ENCODE peak calls at places on chromosomes 7 and 10, in four cellular contexts. F is AG10803; Q is CD8-positive, alpha-beta T cell; O is GM12865. K is an unnamed sample.

GRCh38 chr7:117034851-117035462 is 81.7 kb downstream of the ST7 start:
- DNase-seq in Q (no peak), O (no peak), F (peak), K (no peak)

GRCh38 chr10:129949411-129950335 is 14.4 kb downstream of the EBF3 start:
- DNase-seq in F (peak), O (no peak), Q (no peak), K (peak)

GRCh38 chr7:149427096-149427680 is 33.7 kb downstream of the ZNF777 start:
- DNase-seq in O (no peak), F (peak), Q (no peak), K (no peak)

GRCh38 chr7:128812514-128813168 is 17.6 kb upstream of the FLNC start:
- DNase-seq in Q (no peak), F (no peak), O (no peak), K (peak)

GRCh38 chr10:27713906-27714305 is 31.7 kb downstream of the MKX start:
- DNase-seq in O (no peak), F (peak), Q (no peak), K (no peak)

GRCh38 chr10:131747251-131747650 is 153.6 kb upstream of the PPP2R2D start:
- DNase-seq in F (no peak), Q (no peak), O (no peak), K (no peak)

GRCh38 chr7:148107741-148108140 is 482.8 kb upstream of the C7orf33 start:
- DNase-seq in O (no peak), F (no peak), Q (no peak), K (no peak)

GRCh38 chr7:28629216-28629848 is 217.0 kb downstream of the CREB5 start:
- DNase-seq in F (peak), O (no peak), Q (no peak), K (no peak)

GRCh38 chr10:78408671-78409472 is 375.2 kb downstream of the RPS24 start:
- DNase-seq in O (no peak), F (peak), Q (no peak), K (peak)

GRCh38 chr7:141974831-141975230 is 1.3 kb upstream of the TAS2R38 start:
- DNase-seq in O (peak), Q (no peak), F (no peak), K (peak)

GRCh38 chr10:71244638-71245419 is 32.5 kb downstream of the UNC5B start:
- DNase-seq in O (peak), F (peak), Q (no peak), K (no peak)

GRCh38 chr10:48450811-48451466 is 144.5 kb downstream of the MAPK8 start:
- DNase-seq in O (no peak), F (no peak), Q (no peak), K (no peak)

GRCh38 chr7:138776156-138776833 is 21.5 kb upstream of the TMEM213 start:
- DNase-seq in Q (no peak), F (no peak), O (no peak), K (no peak)

GRCh38 chr7:29194594-29195417 is at the start of gene CHN2:
- DNase-seq in Q (peak), O (peak), F (no peak), K (peak)

GRCh38 chr10:31315453-31315852 is 3.6 kb upstream of the ZEB1 start:
- DNase-seq in Q (no peak), O (no peak), F (peak), K (no peak)

GRCh38 chr10:79981673-79982485 is 33.0 kb upstream of the SFTPD start:
- DNase-seq in Q (no peak), F (peak), O (peak), K (peak)
- H3K4me3 ChIP-seq in Q (no peak), F (peak), O (peak), K (peak)

DNA sequence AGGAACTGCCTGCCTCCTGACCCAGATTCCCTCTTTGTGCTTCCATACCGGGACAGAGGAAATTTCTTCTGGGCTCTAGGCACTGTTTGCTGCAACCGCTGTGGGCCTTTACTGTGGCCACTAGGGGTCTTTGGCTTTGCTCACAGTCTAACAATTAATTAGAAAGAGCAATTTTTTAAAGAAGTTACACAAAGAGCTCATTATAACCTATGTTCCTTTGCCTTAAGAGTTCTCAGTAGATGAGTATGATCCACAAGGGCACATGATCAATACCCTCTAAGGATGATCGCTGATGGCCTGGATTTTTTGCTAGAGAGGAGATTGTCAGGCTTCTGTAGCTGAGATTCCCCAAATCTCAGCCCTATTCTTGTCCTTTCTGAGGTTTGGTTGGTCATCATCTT is 80.8 kb upstream of the RHOBTB1 start:
- DNase-seq in Q (no peak), F (peak), O (no peak), K (peak)
- TF ChIP-seq CTCF in Q (no peak), F (peak), O (peak), K (peak)

DNA sequence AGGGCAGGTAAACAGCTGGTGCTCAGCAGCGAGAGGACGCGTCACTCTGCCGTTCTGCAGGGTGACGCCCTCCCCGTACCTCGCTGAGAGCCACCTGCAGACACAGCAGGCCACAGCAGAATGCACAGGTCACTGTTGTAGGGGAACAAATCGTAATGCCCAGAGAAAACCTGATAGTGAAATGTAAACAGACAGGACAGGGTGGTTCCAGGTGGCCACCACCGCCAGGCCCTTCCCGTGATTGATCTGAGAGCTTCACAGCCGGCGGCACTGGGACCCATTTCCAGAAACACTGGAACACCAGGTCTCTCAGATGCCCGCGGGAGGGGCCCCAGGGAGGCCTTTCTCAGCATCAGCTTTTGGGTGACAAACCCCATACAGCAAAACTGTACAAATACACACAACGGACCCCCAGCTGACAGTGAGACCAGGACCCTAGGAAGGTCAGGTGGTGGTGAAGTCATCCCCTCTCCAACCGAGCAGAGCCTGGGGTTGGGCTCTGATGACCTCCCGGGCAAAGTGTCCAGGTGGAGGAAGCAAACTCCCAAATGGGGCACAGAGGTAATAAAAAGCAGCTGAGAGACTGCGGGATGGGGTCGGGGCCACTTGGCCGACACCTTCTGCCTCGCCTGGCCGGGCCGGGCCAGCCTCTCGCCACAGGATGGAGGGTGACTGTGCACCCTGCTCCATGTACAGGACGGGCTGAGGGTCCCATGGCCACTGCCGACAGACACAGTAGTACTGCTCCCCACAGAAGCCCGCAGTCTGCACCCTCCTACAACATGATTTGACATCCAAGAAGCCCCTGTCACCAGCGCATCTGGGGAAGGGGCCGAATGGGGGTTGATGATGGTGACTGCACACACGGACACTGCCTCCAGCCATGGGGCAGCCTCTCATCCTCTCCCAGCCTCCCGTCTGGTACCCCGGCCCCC is 4.6 kb downstream of the BHLHA15 start:
- DNase-seq in F (no peak), Q (no peak), O (no peak), K (no peak)
- H3K4me3 ChIP-seq in F (no peak), Q (no peak), O (no peak), K (no peak)

GRCh38 chr7:71785216-71785615 is 626.9 kb downstream of the CALN1 start:
- DNase-seq in F (no peak), Q (no peak), O (no peak), K (no peak)
- TF ChIP-seq CTCF in F (no peak), Q (no peak), O (no peak), K (peak)

GRCh38 chr10:63268798-63269503 is 135.8 kb downstream of the NRBF2 start:
- DNase-seq in O (peak), F (peak), Q (peak), K (peak)
- H3K4me3 ChIP-seq in O (peak), F (peak), Q (peak), K (peak)

DNA sequence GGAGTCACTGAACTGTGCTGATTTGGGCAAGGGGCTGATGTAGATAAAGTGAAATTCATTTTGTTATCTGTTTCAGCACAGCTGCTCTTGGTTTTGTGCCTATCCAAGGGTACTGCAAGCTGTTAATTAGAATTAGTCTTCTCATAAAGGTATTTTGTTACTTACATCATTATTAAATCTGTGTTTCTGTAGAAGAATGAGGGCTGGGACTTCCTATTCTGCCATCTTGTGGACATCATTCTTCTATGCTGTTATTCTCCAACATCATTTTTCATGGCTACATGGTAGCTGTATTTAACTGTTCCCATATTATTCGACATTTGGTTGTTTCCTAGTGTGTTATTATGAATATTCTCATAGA is 76.2 kb upstream of the CCDC71L start:
- DNase-seq in F (peak), Q (no peak), O (no peak), K (no peak)
- TF ChIP-seq CTCF in F (peak), Q (no peak), O (no peak), K (peak)